ENCODE peak calls at places on chromosomes 3 and 15, in four cellular contexts. One of them, this sample, is unnamed.

GRCh38 chr15:78438595-78439285 is 724 bp downstream of the IREB2 start:
- DNase-seq in H1: no peak
- DNase-seq in A549: peak; percentile 43
- DNase-seq in sigmoid colon: no peak
- DNase-seq in this sample: no peak

GRCh38 chr3:128053614-128054013 is 1.4 kb downstream of the SEC61A1 start:
- DNase-seq in H1: no peak
- DNase-seq in A549: no peak
- DNase-seq in sigmoid colon: no peak
- DNase-seq in this sample: no peak

GRCh38 chr3:61680617-61681016 is 119.2 kb downstream of the PTPRG start:
- DNase-seq in H1: no peak
- DNase-seq in A549: no peak
- DNase-seq in sigmoid colon: no peak
- DNase-seq in this sample: no peak

GRCh38 chr3:122681294-122682015 is 816 bp downstream of the PARP14 start:
- DNase-seq in H1: no peak
- DNase-seq in A549: no peak
- DNase-seq in sigmoid colon: no peak
- DNase-seq in this sample: peak; percentile 19

GRCh38 chr3:170524072-170524471 is 61.8 kb downstream of the SLC7A14 start:
- DNase-seq in H1: no peak
- DNase-seq in A549: no peak
- DNase-seq in sigmoid colon: no peak
- DNase-seq in this sample: no peak

GRCh38 chr3:43691120-43692002 is 623 bp downstream of the ABHD5 start:
- DNase-seq in H1: no peak
- DNase-seq in A549: peak; percentile 33
- DNase-seq in sigmoid colon: peak; percentile 82
- DNase-seq in this sample: peak; percentile 76

GRCh38 chr15:25418202-25418601 is 20.6 kb downstream of the UBE3A start:
- DNase-seq in H1: no peak
- DNase-seq in A549: no peak
- DNase-seq in sigmoid colon: no peak
- DNase-seq in this sample: no peak

GRCh38 chr3:111589303-111590095 is 5.6 kb downstream of the ZBED2 start:
- DNase-seq in H1: no peak
- DNase-seq in A549: peak; percentile 28
- DNase-seq in sigmoid colon: no peak
- DNase-seq in this sample: no peak

GRCh38 chr3:197183582-197183981 is 114.8 kb downstream of the DLG1 start:
- DNase-seq in H1: no peak
- DNase-seq in A549: no peak
- DNase-seq in sigmoid colon: no peak
- DNase-seq in this sample: no peak

GRCh38 chr3:113148307-113148703 is 63.1 kb upstream of the BOC start:
- DNase-seq in H1: no peak
- DNase-seq in A549: no peak
- DNase-seq in sigmoid colon: no peak
- DNase-seq in this sample: peak; percentile 29

GRCh38 chr3:102124301-102125158 is 275.2 kb downstream of the NFKBIZ start:
- DNase-seq in H1: no peak
- DNase-seq in A549: no peak
- DNase-seq in sigmoid colon: no peak
- DNase-seq in this sample: no peak

GRCh38 chr15:68541743-68542142 is 37.0 kb upstream of the CORO2B start:
- DNase-seq in H1: no peak
- DNase-seq in A549: no peak
- DNase-seq in sigmoid colon: no peak
- DNase-seq in this sample: no peak

GRCh38 chr3:77686560-77686959 is 646.7 kb downstream of the ROBO2 start:
- DNase-seq in H1: peak; percentile 19
- DNase-seq in A549: no peak
- DNase-seq in sigmoid colon: no peak
- DNase-seq in this sample: no peak

GRCh38 chr15:74768771-74769342 is 13.0 kb upstream of the CSK start:
- DNase-seq in H1: no peak
- DNase-seq in A549: peak; percentile 93
- DNase-seq in sigmoid colon: no peak
- DNase-seq in this sample: peak; percentile 62

GRCh38 chr3:149020839-149021252 is 29.5 kb downstream of the GYG1 start:
- DNase-seq in H1: no peak
- DNase-seq in A549: no peak
- DNase-seq in sigmoid colon: no peak
- DNase-seq in this sample: no peak

GRCh38 chr3:149021830-149022229 is 30.5 kb downstream of the GYG1 start:
- DNase-seq in H1: no peak
- DNase-seq in A549: no peak
- DNase-seq in sigmoid colon: no peak
- DNase-seq in this sample: no peak

GRCh38 chr3:149019581-149019980 is 28.2 kb downstream of the GYG1 start:
- DNase-seq in H1: no peak
- DNase-seq in A549: no peak
- DNase-seq in sigmoid colon: no peak
- DNase-seq in this sample: no peak

GRCh38 chr3:149018247-149018646 is 26.9 kb downstream of the GYG1 start:
- DNase-seq in H1: no peak
- DNase-seq in A549: no peak
- DNase-seq in sigmoid colon: no peak
- DNase-seq in this sample: no peak

GRCh38 chr3:149020196-149020838 is 29.0 kb downstream of the GYG1 start:
- DNase-seq in H1: no peak
- DNase-seq in A549: no peak
- DNase-seq in sigmoid colon: no peak
- DNase-seq in this sample: no peak
- TF ChIP-seq EP300 in H1: no peak
- TF ChIP-seq EP300 in A549: no peak
- TF ChIP-seq EP300 in sigmoid colon: no peak
- TF ChIP-seq EP300 in this sample: no peak

GRCh38 chr3:16884748-16885587 is at the start of gene PLCL2:
- DNase-seq in H1: no peak
- DNase-seq in A549: peak; percentile 57
- DNase-seq in sigmoid colon: peak; percentile 74
- DNase-seq in this sample: peak; percentile 68
- TF ChIP-seq EP300 in H1: no peak
- TF ChIP-seq EP300 in A549: no peak
- TF ChIP-seq EP300 in sigmoid colon: no peak
- TF ChIP-seq EP300 in this sample: no peak

DNA sequence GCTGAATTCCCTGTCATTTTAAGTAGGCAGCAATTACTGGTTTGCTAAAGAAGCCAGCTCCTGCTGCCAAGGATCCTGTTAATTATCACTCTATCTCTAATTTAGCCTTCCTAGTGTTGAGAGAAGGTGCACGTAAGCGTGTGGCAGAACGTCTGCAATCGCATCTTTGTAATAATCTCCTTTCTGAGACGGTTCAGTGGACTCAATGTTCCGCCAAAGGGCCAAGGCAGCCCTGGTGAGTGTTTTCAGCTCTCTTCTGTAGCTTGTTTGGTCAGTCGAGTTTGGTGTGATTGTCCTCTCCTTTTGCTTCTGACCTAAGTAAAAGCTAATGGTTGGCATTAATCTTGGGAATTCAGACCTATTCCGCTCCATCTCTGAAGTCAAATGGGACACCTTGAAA is 24.2 kb downstream of the MITF start:
- DNase-seq in H1: no peak
- DNase-seq in A549: no peak
- DNase-seq in sigmoid colon: peak; percentile 74
- DNase-seq in this sample: no peak
- TF ChIP-seq EP300 in H1: no peak
- TF ChIP-seq EP300 in A549: no peak
- TF ChIP-seq EP300 in sigmoid colon: no peak
- TF ChIP-seq EP300 in this sample: no peak

DNA sequence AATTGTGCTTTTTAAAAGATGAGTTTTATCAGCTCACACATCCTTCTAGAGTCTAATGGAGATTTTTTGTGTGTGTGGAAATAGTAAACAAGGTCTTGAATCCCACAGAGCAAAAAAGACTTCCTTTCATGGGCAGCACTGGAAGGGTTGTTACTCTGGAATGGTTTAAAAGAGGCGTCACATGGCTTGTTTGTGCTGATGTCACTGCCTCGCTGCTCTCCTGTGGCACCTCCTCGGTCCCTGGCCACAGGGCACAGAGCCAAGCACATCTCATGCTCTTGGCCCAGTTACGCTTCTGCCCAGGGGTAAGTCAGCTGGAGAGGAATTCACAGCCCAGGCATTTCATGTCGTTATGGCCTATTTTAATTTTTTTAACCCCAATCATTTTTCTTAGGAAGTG is 53.2 kb downstream of the PGPEP1L start:
- DNase-seq in H1: no peak
- DNase-seq in A549: no peak
- DNase-seq in sigmoid colon: peak; percentile 96
- DNase-seq in this sample: peak; percentile 82
- TF ChIP-seq EP300 in H1: no peak
- TF ChIP-seq EP300 in A549: no peak
- TF ChIP-seq EP300 in sigmoid colon: no peak
- TF ChIP-seq EP300 in this sample: no peak

DNA sequence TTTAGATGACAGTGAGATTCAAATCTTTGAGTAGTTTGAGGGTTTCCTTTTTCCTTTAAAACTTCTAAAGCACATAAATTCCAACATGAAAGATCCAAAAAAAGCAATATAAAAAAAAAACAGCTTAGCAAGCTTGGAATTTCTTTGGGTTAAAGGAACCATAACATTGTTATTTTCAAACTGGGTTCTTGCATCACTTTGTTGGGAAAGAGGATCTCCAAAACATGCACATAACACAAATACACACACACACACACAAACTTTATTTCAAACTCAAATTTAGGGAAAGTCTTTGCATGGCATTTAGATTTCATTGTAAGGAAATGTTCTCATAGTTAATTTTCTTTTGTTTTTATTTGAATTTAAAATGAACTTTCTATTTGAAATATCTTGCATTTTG is 79.2 kb upstream of the COL8A1 start:
- DNase-seq in H1: no peak
- DNase-seq in A549: no peak
- DNase-seq in sigmoid colon: no peak
- DNase-seq in this sample: no peak
- TF ChIP-seq EP300 in H1: no peak
- TF ChIP-seq EP300 in A549: no peak
- TF ChIP-seq EP300 in sigmoid colon: no peak
- TF ChIP-seq EP300 in this sample: no peak

DNA sequence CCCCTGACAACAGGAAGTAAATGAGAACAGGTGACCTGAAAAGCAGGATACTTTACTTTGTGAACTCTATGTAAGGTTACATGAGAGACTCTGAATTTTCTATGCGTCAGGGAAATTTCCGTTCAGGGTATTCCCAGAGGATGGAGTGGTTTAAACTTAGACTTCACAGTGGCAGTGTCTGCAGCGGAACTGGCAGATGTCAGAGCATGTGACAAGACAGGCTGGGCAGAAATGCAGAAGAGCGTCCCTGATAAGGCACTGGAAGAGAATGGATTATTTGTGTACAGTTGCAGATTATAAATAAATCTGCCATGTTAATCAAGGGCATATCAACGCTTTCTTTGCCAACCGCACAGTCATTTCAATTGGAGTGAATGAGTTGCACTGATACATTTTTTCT is 598.4 kb upstream of the ZNF717 start:
- DNase-seq in H1: no peak
- DNase-seq in A549: no peak
- DNase-seq in sigmoid colon: no peak
- DNase-seq in this sample: no peak
- TF ChIP-seq EP300 in H1: no peak
- TF ChIP-seq EP300 in A549: no peak
- TF ChIP-seq EP300 in sigmoid colon: no peak
- TF ChIP-seq EP300 in this sample: no peak

This sample was measured in ovary.